ENCODE peak calls at places on chromosomes 1 and 21, in nine cellular contexts. T, H, S, V, Y, M, P, U and D are unnamed samples.

GRCh38 chr1:167465018-167465417 is 53.3 kb downstream of the CD247 start:
- DNase-seq in T (no peak), H (peak), S (no peak), V (no peak), Y (no peak), M (peak), P (no peak), U (no peak), D (no peak)

GRCh38 chr1:175192111-175192629 is 406 bp downstream of the KIAA0040 start:
- DNase-seq in T (no peak), H (peak), S (no peak), V (no peak), Y (peak), M (peak), P (peak), U (peak), D (peak)

GRCh38 chr1:61076728-61077675 is 5.4 kb upstream of the NFIA start:
- DNase-seq in T (peak), H (peak), S (peak), V (peak), Y (peak), M (peak), P (peak), U (peak), D (peak)

GRCh38 chr21:15552914-15553491 is 176.8 kb upstream of the USP25 start:
- DNase-seq in T (no peak), H (no peak), S (peak), V (no peak), Y (peak), M (no peak), P (no peak), U (peak), D (no peak)

GRCh38 chr1:156712626-156713025 is 7.2 kb upstream of the CRABP2 start:
- DNase-seq in T (no peak), H (no peak), S (peak), V (no peak), Y (no peak), M (no peak), P (peak), U (no peak), D (no peak)

GRCh38 chr1:34800214-34800613 is 7.4 kb downstream of the GJA4 start:
- DNase-seq in T (peak), H (no peak), S (peak), V (no peak), Y (peak), M (no peak), P (no peak), U (peak), D (no peak)

GRCh38 chr1:94753171-94753972 is 66.8 kb upstream of the SLC44A3 start:
- DNase-seq in T (no peak), H (peak), S (no peak), V (no peak), Y (peak), M (peak), P (peak), U (peak), D (peak)

GRCh38 chr1:208235983-208236761 is 8.0 kb downstream of the PLXNA2 start:
- DNase-seq in T (peak), H (peak), S (peak), V (no peak), Y (peak), M (peak), P (peak), U (peak), D (peak)

GRCh38 chr1:53410100-53410541 is 49.1 kb upstream of the DMRTB1 start:
- DNase-seq in T (peak), H (no peak), S (peak), V (no peak), Y (peak), M (peak), P (no peak), U (no peak), D (no peak)

GRCh38 chr1:228110536-228110935 is 1.4 kb upstream of the MRPL55 start:
- DNase-seq in T (no peak), H (no peak), S (no peak), V (no peak), Y (no peak), M (no peak), P (no peak), U (no peak), D (no peak)

GRCh38 chr1:56940039-56940438 is 25.8 kb downstream of the C8B start:
- DNase-seq in T (no peak), H (no peak), S (no peak), V (no peak), Y (no peak), M (no peak), P (no peak), U (no peak), D (no peak)

GRCh38 chr1:167715653-167716302 is 6.0 kb upstream of the MPZL1 start:
- DNase-seq in T (no peak), H (no peak), S (no peak), V (no peak), Y (no peak), M (no peak), P (no peak), U (peak), D (no peak)

GRCh38 chr21:31977816-31978215 is 105.0 kb downstream of the HUNK start:
- DNase-seq in T (no peak), H (no peak), S (no peak), V (no peak), Y (no peak), M (no peak), P (no peak), U (no peak), D (no peak)

GRCh38 chr1:198876371-198876871 is 237.6 kb downstream of the PTPRC start:
- DNase-seq in T (no peak), H (no peak), S (no peak), V (no peak), Y (no peak), M (no peak), P (no peak), U (peak), D (no peak)

DNA sequence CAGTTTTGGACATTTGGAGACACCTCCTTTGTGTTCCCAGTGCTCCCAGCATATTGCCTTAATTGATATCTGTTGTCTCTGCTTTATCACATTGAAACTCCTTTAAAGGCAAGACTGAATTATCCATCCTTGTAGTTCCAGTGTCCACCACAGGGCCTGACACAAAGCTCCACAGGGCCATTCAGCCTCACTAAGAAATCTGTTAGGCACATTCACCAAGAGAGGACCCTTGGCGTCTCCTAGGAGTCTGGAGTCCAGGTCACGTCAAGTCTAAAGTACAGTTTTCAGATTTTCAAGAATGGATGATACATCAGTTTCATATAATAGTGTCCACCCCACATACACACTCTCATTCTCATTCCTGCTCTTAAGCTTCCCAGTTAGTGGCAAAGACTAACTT is 4.8 kb downstream of the ACP6 start:
- DNase-seq in T (no peak), H (no peak), S (peak), V (no peak), Y (peak), M (no peak), P (no peak), U (no peak), D (no peak)
- TF ChIP-seq CTCF in T (peak), H (no peak), S (peak), V (peak), Y (peak), M (no peak), P (no peak), U (peak), D (no peak)

DNA sequence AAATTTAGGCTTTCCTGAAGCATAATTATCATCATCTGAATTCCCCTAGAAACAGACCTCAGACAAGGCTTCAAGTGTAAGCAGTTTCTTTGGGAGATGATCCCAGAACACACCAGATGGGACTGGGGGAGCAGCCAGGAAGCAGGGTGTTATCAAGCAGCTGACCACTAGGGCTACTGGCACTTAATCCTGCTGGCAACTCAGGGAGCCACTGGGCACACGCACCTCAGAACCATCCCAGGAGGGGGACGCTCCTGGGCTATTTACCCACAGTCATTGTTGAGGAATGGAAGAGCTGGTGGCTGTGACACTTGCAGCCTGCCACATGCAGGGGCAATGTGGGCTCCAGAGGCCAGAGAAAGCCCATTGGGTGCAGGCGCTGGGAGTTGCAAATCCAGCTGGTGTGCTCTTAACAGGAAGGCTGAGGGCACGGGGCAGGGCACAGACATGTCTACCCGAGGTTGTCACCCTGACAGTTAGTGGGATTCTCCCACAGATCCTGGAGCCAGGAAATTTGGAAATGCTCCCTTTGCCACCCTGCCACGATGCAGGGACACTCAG is 15.1 kb upstream of the IL22RA1 start:
- DNase-seq in T (no peak), H (no peak), S (peak), V (no peak), Y (no peak), M (no peak), P (no peak), U (no peak), D (no peak)
- TF ChIP-seq CTCF in T (peak), H (no peak), S (peak), V (peak), Y (peak), M (no peak), P (no peak), U (peak), D (no peak)

GRCh38 chr1:247145279-247145678 is 26.5 kb downstream of the ZNF124 start:
- DNase-seq in T (no peak), H (no peak), S (no peak), V (no peak), Y (no peak), M (no peak), P (no peak), U (no peak), D (no peak)

GRCh38 chr1:247147781-247148180 is 24.0 kb downstream of the ZNF124 start:
- DNase-seq in T (peak), H (no peak), S (no peak), V (no peak), Y (no peak), M (no peak), P (no peak), U (no peak), D (no peak)

DNA sequence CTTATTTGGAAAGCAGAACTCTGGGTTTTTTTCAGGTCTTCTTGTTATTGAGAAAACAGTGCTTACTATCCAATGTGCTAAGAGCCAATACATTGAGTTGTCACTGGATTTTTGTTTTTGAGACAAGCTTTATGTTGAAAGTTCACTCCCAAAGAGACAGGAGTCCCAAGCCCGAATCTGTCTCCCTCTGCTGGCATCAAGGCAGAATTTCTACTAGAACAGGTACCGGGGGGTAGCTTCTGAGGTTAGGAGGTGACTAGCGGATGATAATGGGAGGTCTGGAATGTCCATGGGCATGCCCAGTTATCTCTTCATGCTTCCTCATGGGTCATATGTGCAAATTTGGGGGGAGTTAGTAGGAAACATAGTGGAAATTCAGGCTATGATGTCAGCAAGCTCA is 25.1 kb downstream of the ZNF124 start:
- DNase-seq in T (no peak), H (no peak), S (no peak), V (no peak), Y (no peak), M (no peak), P (no peak), U (no peak), D (no peak)
- TF ChIP-seq CTCF in T (peak), H (no peak), S (peak), V (no peak), Y (no peak), M (no peak), P (no peak), U (no peak), D (no peak)

GRCh38 chr1:195580988-195581387 is 1027.3 kb downstream of the KCNT2 start:
- DNase-seq in T (no peak), H (no peak), S (no peak), V (no peak), Y (peak), M (no peak), P (no peak), U (no peak), D (no peak)
- TF ChIP-seq CTCF in T (peak), H (no peak), S (peak), V (peak), Y (peak), M (no peak), P (no peak), U (peak), D (no peak)

DNA sequence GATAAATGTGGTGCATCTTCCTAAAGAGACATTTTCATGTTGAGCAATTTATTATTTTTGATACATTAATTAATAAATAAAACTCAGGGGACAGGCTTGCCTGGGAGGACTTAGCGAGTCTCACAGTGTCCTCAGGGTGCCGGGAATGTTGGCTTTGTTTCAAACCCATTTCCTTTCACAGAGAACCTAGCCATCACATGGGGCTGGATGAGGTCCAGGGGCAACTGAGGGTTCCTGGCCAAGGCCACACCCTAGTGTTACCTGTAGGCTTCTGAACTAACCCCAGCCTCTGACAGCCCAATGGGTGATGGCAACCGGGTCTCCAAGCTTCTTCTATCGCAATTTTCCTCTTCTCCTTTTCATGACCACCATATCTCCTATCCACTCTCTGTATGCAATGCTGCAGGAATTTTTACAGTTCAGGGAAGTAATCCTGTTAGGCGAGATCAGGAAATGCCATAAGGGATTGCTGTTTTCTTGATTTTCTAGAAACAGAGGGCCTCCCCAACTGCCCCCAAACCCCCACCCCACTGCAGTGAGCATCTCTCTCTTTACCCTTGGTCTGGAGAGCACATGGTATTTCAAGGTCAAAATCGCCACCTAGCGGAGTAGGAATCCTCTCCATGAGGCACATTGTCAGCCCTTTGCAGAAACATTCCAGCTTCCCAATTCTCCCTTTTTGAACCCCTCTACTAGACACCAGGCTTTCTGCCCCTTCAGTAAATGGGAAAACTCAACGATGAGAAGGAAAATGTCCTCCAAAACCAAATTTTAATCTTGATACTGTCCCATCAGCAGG is 22.1 kb upstream of the SMYD3 start:
- DNase-seq in T (no peak), H (no peak), S (no peak), V (no peak), Y (no peak), M (no peak), P (no peak), U (no peak), D (no peak)
- TF ChIP-seq CTCF in T (no peak), H (no peak), S (no peak), V (no peak), Y (no peak), M (no peak), P (no peak), U (no peak), D (no peak)

DNA sequence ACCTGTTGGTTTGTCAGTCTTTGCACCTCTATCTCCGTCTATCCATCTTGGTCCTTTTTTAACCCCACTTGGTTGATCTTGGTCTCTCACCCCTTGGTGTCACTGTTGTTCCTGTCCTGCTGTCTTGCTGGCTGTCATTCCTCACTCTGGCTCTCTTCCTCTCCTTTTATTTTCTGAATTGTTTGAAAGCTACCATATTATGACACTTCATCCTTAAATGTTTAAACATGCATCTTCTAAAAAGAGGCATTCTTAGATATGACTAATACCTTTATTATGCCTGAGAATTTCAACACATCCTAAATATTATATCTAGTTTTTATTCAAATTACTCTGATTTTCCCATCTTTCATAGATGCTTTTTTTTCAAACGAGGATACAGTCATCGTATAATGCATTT is 37.0 kb downstream of the BACH1 start:
- DNase-seq in T (peak), H (no peak), S (peak), V (no peak), Y (peak), M (no peak), P (no peak), U (no peak), D (no peak)
- TF ChIP-seq CTCF in T (no peak), H (no peak), S (no peak), V (no peak), Y (no peak), M (no peak), P (no peak), U (peak), D (no peak)

DNA sequence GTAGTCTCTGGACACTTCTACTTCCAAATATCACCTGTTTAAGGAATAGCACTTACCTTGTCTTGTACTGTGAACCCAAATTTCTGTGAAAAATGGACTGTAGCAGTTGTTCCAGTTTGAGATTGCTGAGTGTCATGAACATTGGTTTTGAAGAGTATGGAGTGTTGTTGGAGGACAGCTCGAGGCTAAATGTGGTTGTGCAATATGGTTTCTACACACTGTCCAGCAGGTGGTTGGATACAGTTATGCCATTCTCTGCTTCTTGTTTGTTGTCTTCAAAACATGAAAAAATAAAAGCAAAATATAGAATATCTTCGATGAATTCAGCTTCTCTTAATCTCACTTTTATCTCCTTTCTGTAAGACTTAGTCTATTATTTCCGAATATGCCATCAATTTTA is 67.1 kb downstream of the DDR2 start:
- DNase-seq in T (no peak), H (no peak), S (no peak), V (no peak), Y (no peak), M (no peak), P (no peak), U (no peak), D (no peak)
- TF ChIP-seq CTCF in T (no peak), H (no peak), S (no peak), V (no peak), Y (no peak), M (no peak), P (no peak), U (no peak), D (no peak)

GRCh38 chr21:42319851-42320602 is 4.8 kb upstream of the TFF3 start:
- DNase-seq in T (no peak), H (no peak), S (no peak), V (no peak), Y (no peak), M (peak), P (no peak), U (no peak), D (no peak)
- TF ChIP-seq CTCF in T (no peak), H (no peak), S (no peak), V (no peak), Y (no peak), M (no peak), P (no peak), U (no peak), D (no peak)